ENCODE peak calls at places on chromosome 2, in eight cellular contexts. G, F, N, H, T, C, U and K are unnamed samples. For H3K4me1, the result is how much of the 10 kb centered on the place peaks cover.

GRCh38 chr2:10835052-10835970 is 22.7 kb upstream of the PDIA6 start:
- DNase-seq in H (peak), F (no peak), T (peak), U (peak), N (peak), G (peak), C (no peak), K (peak)

GRCh38 chr2:214201892-214202291 is 209.0 kb upstream of the VWC2L start:
- DNase-seq in F (no peak), N (no peak), C (no peak), G (no peak), T (no peak), U (no peak), H (no peak), K (no peak)

GRCh38 chr2:168231609-168232241 is 15.7 kb downstream of the STK39 start:
- DNase-seq in N (no peak), G (no peak), C (no peak), U (no peak), F (no peak), H (peak), T (no peak), K (no peak)

GRCh38 chr2:228866044-228866443 is 405.0 kb downstream of the PID1 start:
- DNase-seq in H (no peak), N (no peak), F (no peak), U (no peak), T (no peak), C (no peak), G (no peak), K (no peak)

GRCh38 chr2:36376319-36376765 is 20.8 kb downstream of the CRIM1 start:
- DNase-seq in U (no peak), H (peak), N (peak), G (peak), F (no peak), T (peak), C (no peak), K (peak)

GRCh38 chr2:98026927-98027522 is 31.3 kb upstream of the TMEM131 start:
- DNase-seq in U (no peak), C (no peak), N (no peak), H (no peak), F (no peak), T (no peak), G (no peak), K (no peak)

GRCh38 chr2:36797324-36798070 is 101.0 kb downstream of the VIT start:
- DNase-seq in T (no peak), H (no peak), F (no peak), U (no peak), C (no peak), N (no peak), G (no peak), K (no peak)

GRCh38 chr2:151789055-151789834 is 39.0 kb downstream of the ARL5A start:
- DNase-seq in U (peak), H (no peak), F (no peak), G (no peak), T (no peak), N (no peak), C (no peak), K (no peak)

GRCh38 chr2:39567507-39567906 is 98.2 kb upstream of the TMEM178A start:
- DNase-seq in T (no peak), G (no peak), F (no peak), H (no peak), N (no peak), C (no peak), U (no peak), K (no peak)

GRCh38 chr2:55384786-55385185 is 34.9 kb downstream of the CCDC88A start:
- DNase-seq in C (no peak), T (no peak), G (no peak), U (no peak), N (no peak), F (no peak), H (no peak), K (no peak)

GRCh38 chr2:222641336-222641735 is 14.6 kb downstream of the FARSB start:
- DNase-seq in F (no peak), G (no peak), U (no peak), T (no peak), C (no peak), N (no peak), H (no peak), K (no peak)

DNA sequence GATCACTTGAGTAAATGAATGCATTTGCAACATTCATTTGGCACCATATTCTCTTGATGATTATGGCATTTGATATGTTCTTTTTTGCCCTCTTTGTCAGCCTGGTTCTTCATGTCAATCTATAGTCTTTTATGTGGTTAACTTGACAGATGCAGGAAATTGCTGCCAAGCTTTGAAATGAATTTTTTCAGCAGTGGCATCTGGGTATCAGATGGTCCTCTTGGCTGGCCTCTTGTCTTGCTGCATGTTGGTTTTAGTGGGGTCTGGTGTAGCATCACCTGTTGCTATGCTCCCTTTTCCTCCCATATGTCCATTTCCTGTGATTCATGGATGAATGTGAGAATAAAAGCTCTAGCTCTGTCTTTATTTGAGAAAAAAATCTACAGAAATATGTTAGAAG is 119.9 kb downstream of the DPP4 start:
- DNase-seq in F (no peak), G (no peak), C (no peak), T (no peak), H (no peak), N (no peak), U (no peak), K (no peak)
- TF ChIP-seq POLR2AphosphoS5 in F (no peak), G (no peak), C (no peak), T (no peak), H (no peak), N (no peak), U (no peak), K (no peak)

GRCh38 chr2:208254118-208254870 is 577 bp downstream of the IDH1 start:
- DNase-seq in U (peak), F (peak), N (peak), C (peak), G (peak), H (peak), T (peak), K (peak)

GRCh38 chr2:208251098-208251497 is 3.8 kb downstream of the IDH1 start:
- DNase-seq in T (no peak), N (no peak), C (no peak), U (no peak), H (no peak), G (no peak), F (no peak), K (no peak)

GRCh38 chr2:208253518-208254117 is 1.3 kb downstream of the IDH1 start:
- DNase-seq in C (no peak), G (no peak), T (no peak), H (no peak), N (no peak), U (no peak), F (no peak), K (no peak)

GRCh38 chr2:208254871-208255556 is at the start of gene IDH1:
- DNase-seq in H (peak), C (peak), F (peak), G (peak), N (peak), T (peak), U (peak), K (peak)

DNA sequence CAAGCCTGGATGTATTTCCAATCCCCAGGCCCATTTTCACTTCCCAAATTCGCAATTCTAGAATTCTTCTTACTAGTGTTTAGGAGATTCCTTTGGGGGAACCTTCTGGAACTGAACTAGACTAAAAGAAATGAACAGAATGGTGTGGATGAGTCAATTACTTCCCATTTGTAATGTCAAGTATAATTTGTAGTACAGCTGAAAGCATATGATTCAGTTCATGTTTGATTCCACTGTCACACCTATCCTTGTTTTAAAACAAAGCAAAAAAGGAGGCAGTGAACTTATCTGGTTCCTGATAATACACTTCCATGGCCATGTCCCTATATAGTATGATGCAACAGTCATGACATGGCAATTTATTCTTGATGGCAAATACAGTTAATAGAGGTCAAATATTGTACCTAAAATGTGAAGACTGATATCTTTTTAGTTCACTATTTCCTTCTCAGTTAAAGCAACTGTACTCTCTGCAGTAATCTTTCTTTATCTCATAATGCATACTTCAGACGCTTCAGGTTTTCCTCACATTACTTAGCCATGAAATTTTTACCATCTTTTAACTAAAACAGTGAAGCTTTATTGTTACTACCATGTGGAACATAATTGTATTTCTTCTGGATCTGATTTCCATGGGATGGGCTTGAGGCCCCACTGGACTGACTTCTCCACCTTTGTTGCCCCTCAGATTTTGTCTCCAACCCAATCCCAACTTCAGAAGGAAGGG is 1.9 kb downstream of the IDH1 start:
- DNase-seq in C (no peak), H (no peak), U (peak), T (no peak), N (no peak), G (no peak), F (no peak), K (no peak)
- H3K4me1 ChIP-seq in C (half or more), H (under half), U (under half), T (under half), N (under half), G (under half), F (under half), K (under half)

DNA sequence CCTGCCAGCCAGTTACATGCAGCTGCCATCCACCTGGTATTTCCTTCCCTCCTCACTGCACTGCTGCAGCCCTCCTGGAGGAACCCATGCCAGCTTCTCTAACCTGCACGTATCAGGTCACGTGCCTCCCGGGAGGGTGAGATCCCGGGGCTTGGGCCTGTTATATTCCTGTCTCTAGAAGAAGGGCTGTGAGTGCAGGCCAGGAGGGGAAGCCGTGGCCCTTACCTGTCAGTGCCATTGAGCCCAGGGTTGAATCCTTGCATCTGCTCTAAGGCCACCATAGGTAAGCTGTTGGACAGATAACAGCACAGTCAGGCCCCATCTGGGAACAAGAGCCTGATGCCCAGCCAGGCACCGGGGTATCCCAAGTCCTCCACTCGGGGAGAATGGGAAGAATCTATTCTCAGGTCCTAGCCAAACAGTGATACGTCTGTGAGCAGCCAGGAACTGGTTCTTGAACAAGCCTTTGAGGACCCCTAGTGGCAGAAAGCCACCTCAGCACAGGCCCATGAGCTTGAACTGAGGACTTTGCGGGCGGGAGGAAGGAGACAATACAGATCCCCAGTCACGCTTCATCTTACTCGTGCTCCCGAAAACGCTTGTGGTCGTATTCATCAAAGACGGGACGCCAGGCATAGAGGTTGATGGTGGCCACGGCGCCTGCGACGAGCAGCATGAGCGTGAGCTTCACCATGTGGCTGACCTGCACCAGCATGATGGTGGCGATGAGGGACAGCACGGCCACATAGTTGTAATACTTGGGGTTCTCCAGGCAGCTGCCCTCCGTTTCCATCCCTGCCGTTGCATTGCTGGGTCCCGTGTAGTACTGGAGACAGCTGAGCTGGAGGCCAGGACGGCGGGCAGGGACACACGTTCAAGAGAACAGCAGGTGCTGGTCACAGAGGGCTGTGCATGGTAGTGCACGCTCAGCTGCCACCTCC is 34.4 kb downstream of the CENPO start:
- DNase-seq in T (peak), G (peak), C (peak), N (peak), H (peak), U (peak), F (peak), K (peak)
- TF ChIP-seq POLR2AphosphoS5 in T (no peak), G (peak), C (no peak), N (peak), H (no peak), U (no peak), F (no peak), K (peak)

GRCh38 chr2:216113572-216113971 is 4.4 kb downstream of the XRCC5 start:
- DNase-seq in H (no peak), F (no peak), G (no peak), U (no peak), C (no peak), T (no peak), N (no peak), K (no peak)
- H3K4me1 ChIP-seq in H (under half), F (under half), G (under half), U (under half), C (under half), T (under half), N (under half), K (under half)

GRCh38 chr2:47772343-47772742 is 10.6 kb upstream of the MSH6 start:
- DNase-seq in T (no peak), H (no peak), F (no peak), C (no peak), N (no peak), G (no peak), U (no peak), K (no peak)

GRCh38 chr2:47767497-47767844 is 15.5 kb upstream of the MSH6 start:
- DNase-seq in C (no peak), N (no peak), F (no peak), T (no peak), H (no peak), U (no peak), G (no peak), K (no peak)

GRCh38 chr2:47769318-47769717 is 13.6 kb upstream of the MSH6 start:
- DNase-seq in F (no peak), C (no peak), T (no peak), N (no peak), G (no peak), H (no peak), U (no peak), K (no peak)

GRCh38 chr2:47767880-47768609 is 14.9 kb upstream of the MSH6 start:
- DNase-seq in T (peak), C (peak), H (peak), N (peak), U (peak), G (peak), F (no peak), K (peak)

GRCh38 chr2:47771211-47771610 is 11.7 kb upstream of the MSH6 start:
- DNase-seq in G (no peak), F (peak), T (no peak), C (no peak), U (peak), N (no peak), H (no peak), K (no peak)
- TF ChIP-seq POLR2AphosphoS5 in G (no peak), F (no peak), T (no peak), C (no peak), U (no peak), N (no peak), H (no peak), K (no peak)

DNA sequence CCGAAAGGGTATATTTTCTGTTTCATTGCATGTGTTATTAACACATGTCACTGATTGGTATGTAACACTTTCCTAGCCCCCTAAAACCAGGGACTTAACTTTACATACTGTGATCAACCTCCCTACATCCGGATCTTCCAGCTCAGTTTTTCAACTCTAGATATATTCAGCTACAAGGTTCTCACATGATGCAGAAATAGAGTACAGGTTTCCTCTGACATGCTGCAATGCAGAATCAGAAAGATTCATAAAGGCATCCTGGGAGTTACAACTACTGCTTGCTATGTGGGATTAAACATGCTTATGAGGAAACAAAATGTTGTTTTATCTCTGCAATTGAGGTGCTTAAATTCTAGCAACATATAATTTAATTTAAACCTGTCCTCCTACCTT is 14.0 kb downstream of the FBXO11 start:
- DNase-seq in U (no peak), T (no peak), G (no peak), N (no peak), F (no peak), C (no peak), H (no peak), K (no peak)
- H3K4me1 ChIP-seq in U (under half), T (under half), G (under half), N (under half), F (under half), C (half or more), H (under half), K (under half)

GRCh38 chr2:218218409-218219185 is 1.6 kb downstream of the ARPC2 start:
- DNase-seq in N (no peak), C (no peak), G (peak), T (no peak), U (no peak), F (no peak), H (no peak), K (no peak)

GRCh38 chr2:218216336-218216673 is 684 bp upstream of the ARPC2 start:
- DNase-seq in H (peak), U (no peak), C (no peak), T (no peak), G (no peak), N (peak), F (no peak), K (no peak)

GRCh38 chr2:218216674-218217365 is at the start of gene ARPC2:
- DNase-seq in H (peak), U (peak), G (peak), C (peak), N (peak), T (peak), F (peak), K (peak)

GRCh38 chr2:218219934-218220333 is 2.9 kb downstream of the ARPC2 start:
- DNase-seq in G (no peak), T (no peak), F (no peak), C (no peak), N (no peak), U (no peak), H (no peak), K (no peak)

DNA sequence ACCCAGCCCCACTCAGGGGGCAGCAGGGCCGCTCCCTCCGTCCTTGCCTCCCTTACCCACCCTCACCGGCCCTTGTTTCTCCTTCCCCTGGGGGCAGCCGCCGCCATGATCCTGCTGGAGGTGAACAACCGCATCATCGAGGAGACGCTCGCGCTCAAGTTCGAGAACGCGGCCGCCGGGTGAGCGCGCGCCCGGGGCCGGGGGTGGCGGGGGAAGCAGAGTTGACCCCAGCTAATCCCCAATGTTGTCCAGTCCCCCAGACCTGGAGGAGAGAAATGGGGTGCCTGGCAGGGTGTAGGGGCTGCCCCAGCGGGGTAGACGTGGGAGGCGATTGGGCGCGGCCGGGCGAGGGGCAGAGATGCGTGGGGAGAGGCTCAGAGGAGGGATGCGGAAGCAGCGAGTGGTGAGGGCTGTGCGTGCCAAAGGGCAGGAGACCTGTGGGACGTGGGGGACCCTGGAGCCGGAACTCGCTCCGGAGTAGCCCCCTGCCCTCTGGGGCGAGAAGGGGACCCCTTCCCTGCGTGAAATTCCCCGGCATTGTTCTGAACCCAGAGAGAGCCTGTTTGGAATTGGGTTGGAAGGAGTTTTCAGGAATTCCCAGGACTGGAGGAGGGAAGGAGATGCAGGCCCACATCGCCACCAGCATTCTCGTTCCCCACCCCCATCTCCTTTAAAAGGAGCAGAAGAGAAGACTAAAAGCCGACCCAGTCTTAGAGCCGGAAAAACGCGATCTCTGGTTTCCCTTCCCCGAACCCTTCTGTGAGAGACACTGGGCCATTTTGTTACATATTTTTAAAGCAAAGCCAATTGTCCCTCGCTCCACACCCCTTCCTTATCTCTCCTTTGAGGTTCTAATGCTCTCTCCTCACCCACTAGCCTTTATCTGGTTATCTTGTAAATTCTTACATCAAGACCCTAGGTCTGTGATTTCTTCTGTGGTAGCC is 649 bp downstream of the ARPC2 start:
- DNase-seq in U (peak), F (no peak), G (peak), N (peak), C (peak), H (peak), T (peak), K (peak)
- TF ChIP-seq POLR2AphosphoS5 in U (no peak), F (peak), G (no peak), N (no peak), C (no peak), H (no peak), T (peak), K (no peak)

GRCh38 chr2:1427086-1427485 is 13.8 kb downstream of the TPO start:
- DNase-seq in F (no peak), C (peak), N (no peak), U (no peak), G (no peak), H (no peak), T (no peak), K (no peak)
- H3K4me1 ChIP-seq in F (under half), C (under half), N (under half), U (under half), G (under half), H (under half), T (under half), K (under half)